ENCODE peak calls at places on chromosomes 1 and 21, in seven cellular contexts. One of them, this sample, is unnamed.

GRCh38 chr21:33370292-33370691 is 32.9 kb upstream of the IFNGR2 start:
- DNase-seq in uterus: no peak
- DNase-seq in left cardiac atrium: no peak
- DNase-seq in NCI-H748 treated with DMSO at 0.1 percent for 48 hours: no peak
- DNase-seq in spleen: no peak
- DNase-seq in progenitor cell of endocrine pancreas: no peak
- DNase-seq in IMR-90: no peak
- DNase-seq in this sample: no peak

GRCh38 chr21:39842741-39843146 is 24.5 kb upstream of the PCP4 start:
- DNase-seq in spleen: no peak
- DNase-seq in IMR-90: no peak
- DNase-seq in uterus: no peak
- DNase-seq in progenitor cell of endocrine pancreas: no peak
- DNase-seq in NCI-H748 treated with DMSO at 0.1 percent for 48 hours: no peak
- DNase-seq in left cardiac atrium: no peak
- DNase-seq in this sample: no peak

GRCh38 chr1:204652556-204652955 is 33.0 kb downstream of the LRRN2 start:
- DNase-seq in left cardiac atrium: no peak
- DNase-seq in uterus: no peak
- DNase-seq in spleen: no peak
- DNase-seq in NCI-H748 treated with DMSO at 0.1 percent for 48 hours: no peak
- DNase-seq in progenitor cell of endocrine pancreas: no peak
- DNase-seq in IMR-90: no peak
- DNase-seq in this sample: no peak

GRCh38 chr1:116931016-116931918 is 21.6 kb downstream of the PTGFRN start:
- DNase-seq in progenitor cell of endocrine pancreas: no peak
- DNase-seq in uterus: no peak
- DNase-seq in IMR-90: no peak
- DNase-seq in spleen: no peak
- DNase-seq in left cardiac atrium: no peak
- DNase-seq in NCI-H748 treated with DMSO at 0.1 percent for 48 hours: no peak
- DNase-seq in this sample: no peak

GRCh38 chr1:22319608-22320007 is 132.0 kb upstream of the ZBTB40 start:
- DNase-seq in IMR-90: no peak
- DNase-seq in NCI-H748 treated with DMSO at 0.1 percent for 48 hours: no peak
- DNase-seq in left cardiac atrium: no peak
- DNase-seq in spleen: no peak
- DNase-seq in uterus: no peak
- DNase-seq in progenitor cell of endocrine pancreas: no peak
- DNase-seq in this sample: no peak

GRCh38 chr1:69738458-69738857 is 170.7 kb downstream of the LRRC7 start:
- DNase-seq in progenitor cell of endocrine pancreas: no peak
- DNase-seq in spleen: no peak
- DNase-seq in IMR-90: no peak
- DNase-seq in left cardiac atrium: no peak
- DNase-seq in NCI-H748 treated with DMSO at 0.1 percent for 48 hours: no peak
- DNase-seq in uterus: no peak
- DNase-seq in this sample: no peak

GRCh38 chr1:6770727-6771567 is 14.3 kb upstream of the CAMTA1 start:
- DNase-seq in uterus: peak; percentile 24
- DNase-seq in spleen: no peak
- DNase-seq in NCI-H748 treated with DMSO at 0.1 percent for 48 hours: no peak
- DNase-seq in progenitor cell of endocrine pancreas: no peak
- DNase-seq in IMR-90: peak; percentile 50
- DNase-seq in left cardiac atrium: no peak
- DNase-seq in this sample: no peak

GRCh38 chr1:43147625-43148319 is 24.3 kb downstream of the EBNA1BP2 start:
- DNase-seq in NCI-H748 treated with DMSO at 0.1 percent for 48 hours: peak; percentile 100
- DNase-seq in uterus: peak; percentile 71
- DNase-seq in IMR-90: peak; percentile 32
- DNase-seq in left cardiac atrium: peak; percentile 80
- DNase-seq in spleen: no peak
- DNase-seq in progenitor cell of endocrine pancreas: peak; percentile 88
- DNase-seq in this sample: peak; percentile 78

GRCh38 chr1:65357291-65357960 is 48.1 kb downstream of the DNAJC6 start:
- DNase-seq in spleen: no peak
- DNase-seq in left cardiac atrium: no peak
- DNase-seq in uterus: no peak
- DNase-seq in IMR-90: no peak
- DNase-seq in progenitor cell of endocrine pancreas: no peak
- DNase-seq in NCI-H748 treated with DMSO at 0.1 percent for 48 hours: no peak
- DNase-seq in this sample: no peak

GRCh38 chr1:219692981-219693380 is 80.1 kb upstream of the ZC3H11B start:
- DNase-seq in spleen: no peak
- DNase-seq in NCI-H748 treated with DMSO at 0.1 percent for 48 hours: no peak
- DNase-seq in uterus: no peak
- DNase-seq in left cardiac atrium: no peak
- DNase-seq in IMR-90: peak; percentile 4
- DNase-seq in progenitor cell of endocrine pancreas: no peak
- DNase-seq in this sample: no peak

GRCh38 chr1:61202854-61203603 is 120.7 kb downstream of the NFIA start:
- DNase-seq in spleen: no peak
- DNase-seq in left cardiac atrium: no peak
- DNase-seq in IMR-90: peak; percentile 53
- DNase-seq in uterus: no peak
- DNase-seq in progenitor cell of endocrine pancreas: no peak
- DNase-seq in NCI-H748 treated with DMSO at 0.1 percent for 48 hours: no peak
- DNase-seq in this sample: no peak

GRCh38 chr21:35635261-35635660 is 425.1 kb downstream of the SETD4 start:
- DNase-seq in NCI-H748 treated with DMSO at 0.1 percent for 48 hours: no peak
- DNase-seq in left cardiac atrium: no peak
- DNase-seq in uterus: no peak
- DNase-seq in progenitor cell of endocrine pancreas: no peak
- DNase-seq in spleen: no peak
- DNase-seq in IMR-90: peak; percentile 94
- DNase-seq in this sample: no peak

GRCh38 chr21:45873418-45873817 is 108.2 kb upstream of the COL6A1 start:
- DNase-seq in IMR-90: no peak
- DNase-seq in NCI-H748 treated with DMSO at 0.1 percent for 48 hours: no peak
- DNase-seq in uterus: no peak
- DNase-seq in spleen: no peak
- DNase-seq in progenitor cell of endocrine pancreas: no peak
- DNase-seq in left cardiac atrium: no peak
- DNase-seq in this sample: peak; percentile 14

GRCh38 chr1:209248649-209249279 is 334.8 kb upstream of the CAMK1G start:
- DNase-seq in left cardiac atrium: no peak
- DNase-seq in IMR-90: peak; percentile 54
- DNase-seq in NCI-H748 treated with DMSO at 0.1 percent for 48 hours: peak; percentile 66
- DNase-seq in uterus: peak; percentile 24
- DNase-seq in spleen: no peak
- DNase-seq in progenitor cell of endocrine pancreas: peak; percentile 39
- DNase-seq in this sample: no peak

GRCh38 chr1:174726167-174726879 is 273.4 kb upstream of the CACYBP start:
- DNase-seq in progenitor cell of endocrine pancreas: no peak
- DNase-seq in spleen: no peak
- DNase-seq in IMR-90: peak; percentile 55
- DNase-seq in left cardiac atrium: no peak
- DNase-seq in uterus: no peak
- DNase-seq in NCI-H748 treated with DMSO at 0.1 percent for 48 hours: no peak
- DNase-seq in this sample: no peak

GRCh38 chr1:12851779-12852178 is 3.3 kb upstream of the HNRNPCL1 start:
- DNase-seq in progenitor cell of endocrine pancreas: no peak
- DNase-seq in left cardiac atrium: no peak
- DNase-seq in spleen: no peak
- DNase-seq in uterus: no peak
- DNase-seq in NCI-H748 treated with DMSO at 0.1 percent for 48 hours: no peak
- DNase-seq in IMR-90: no peak
- DNase-seq in this sample: no peak

GRCh38 chr1:92728687-92729086 is 56.2 kb downstream of the EVI5 start:
- DNase-seq in progenitor cell of endocrine pancreas: no peak
- DNase-seq in spleen: no peak
- DNase-seq in left cardiac atrium: no peak
- DNase-seq in IMR-90: peak; percentile 23
- DNase-seq in NCI-H748 treated with DMSO at 0.1 percent for 48 hours: no peak
- DNase-seq in uterus: no peak
- DNase-seq in this sample: no peak

GRCh38 chr1:4801192-4801924 is 146.9 kb downstream of the AJAP1 start:
- DNase-seq in progenitor cell of endocrine pancreas: no peak
- DNase-seq in left cardiac atrium: peak; percentile 69
- DNase-seq in spleen: peak; percentile 58
- DNase-seq in IMR-90: no peak
- DNase-seq in uterus: peak; percentile 81
- DNase-seq in NCI-H748 treated with DMSO at 0.1 percent for 48 hours: no peak
- DNase-seq in this sample: peak; percentile 87

GRCh38 chr1:225343618-225344017 is 84.2 kb downstream of the LBR start:
- DNase-seq in progenitor cell of endocrine pancreas: no peak
- DNase-seq in spleen: no peak
- DNase-seq in left cardiac atrium: no peak
- DNase-seq in IMR-90: peak; percentile 1
- DNase-seq in NCI-H748 treated with DMSO at 0.1 percent for 48 hours: no peak
- DNase-seq in uterus: no peak
- DNase-seq in this sample: no peak

GRCh38 chr1:206579747-206580437 is 32.4 kb downstream of the EIF2D start:
- DNase-seq in spleen: peak; percentile 98
- DNase-seq in IMR-90: peak; percentile 22
- DNase-seq in NCI-H748 treated with DMSO at 0.1 percent for 48 hours: no peak
- DNase-seq in left cardiac atrium: peak; percentile 80
- DNase-seq in uterus: no peak
- DNase-seq in progenitor cell of endocrine pancreas: no peak
- DNase-seq in this sample: peak; percentile 80

GRCh38 chr1:46130144-46130543 is 2.3 kb downstream of the PIK3R3 start:
- DNase-seq in uterus: no peak
- DNase-seq in IMR-90: no peak
- DNase-seq in left cardiac atrium: no peak
- DNase-seq in NCI-H748 treated with DMSO at 0.1 percent for 48 hours: no peak
- DNase-seq in spleen: no peak
- DNase-seq in progenitor cell of endocrine pancreas: no peak
- DNase-seq in this sample: no peak

GRCh38 chr1:22045604-22046228 is 6.8 kb upstream of the CDC42 start:
- DNase-seq in spleen: peak; percentile 19
- DNase-seq in left cardiac atrium: no peak
- DNase-seq in uterus: no peak
- DNase-seq in NCI-H748 treated with DMSO at 0.1 percent for 48 hours: no peak
- DNase-seq in progenitor cell of endocrine pancreas: no peak
- DNase-seq in IMR-90: no peak
- DNase-seq in this sample: no peak

GRCh38 chr1:41379741-41380130 is 18.5 kb downstream of the FOXO6 start:
- DNase-seq in uterus: no peak
- DNase-seq in progenitor cell of endocrine pancreas: no peak
- DNase-seq in NCI-H748 treated with DMSO at 0.1 percent for 48 hours: no peak
- DNase-seq in left cardiac atrium: no peak
- DNase-seq in spleen: no peak
- DNase-seq in IMR-90: no peak
- DNase-seq in this sample: no peak

GRCh38 chr1:3674100-3675094 is 22.1 kb downstream of the TP73 start:
- DNase-seq in NCI-H748 treated with DMSO at 0.1 percent for 48 hours: no peak
- DNase-seq in left cardiac atrium: no peak
- DNase-seq in uterus: no peak
- DNase-seq in progenitor cell of endocrine pancreas: no peak
- DNase-seq in IMR-90: no peak
- DNase-seq in spleen: peak; percentile 76
- DNase-seq in this sample: no peak

GRCh38 chr1:21560916-21561638 is 51.9 kb downstream of the ALPL start:
- DNase-seq in NCI-H748 treated with DMSO at 0.1 percent for 48 hours: no peak
- DNase-seq in IMR-90: no peak
- DNase-seq in progenitor cell of endocrine pancreas: no peak
- DNase-seq in left cardiac atrium: no peak
- DNase-seq in spleen: no peak
- DNase-seq in uterus: no peak
- DNase-seq in this sample: no peak

GRCh38 chr1:59703918-59704378 is 110.8 kb upstream of the HOOK1 start:
- DNase-seq in spleen: no peak
- DNase-seq in left cardiac atrium: peak; percentile 26
- DNase-seq in uterus: peak; percentile 35
- DNase-seq in NCI-H748 treated with DMSO at 0.1 percent for 48 hours: no peak
- DNase-seq in IMR-90: peak; percentile 93
- DNase-seq in progenitor cell of endocrine pancreas: no peak
- DNase-seq in this sample: no peak

GRCh38 chr1:19445417-19446342 is 39.7 kb downstream of the CAPZB start:
- DNase-seq in progenitor cell of endocrine pancreas: peak; percentile 31
- DNase-seq in IMR-90: no peak
- DNase-seq in left cardiac atrium: no peak
- DNase-seq in NCI-H748 treated with DMSO at 0.1 percent for 48 hours: no peak
- DNase-seq in uterus: no peak
- DNase-seq in spleen: no peak
- DNase-seq in this sample: no peak

GRCh38 chr1:7478797-7479499 is 292.1 kb upstream of the VAMP3 start:
- DNase-seq in IMR-90: peak; percentile 100
- DNase-seq in uterus: peak; percentile 53
- DNase-seq in progenitor cell of endocrine pancreas: no peak
- DNase-seq in NCI-H748 treated with DMSO at 0.1 percent for 48 hours: peak; percentile 5
- DNase-seq in left cardiac atrium: peak; percentile 90
- DNase-seq in spleen: no peak
- DNase-seq in this sample: peak; percentile 80

GRCh38 chr1:109535971-109536491 is 3.6 kb upstream of the GPR61 start:
- DNase-seq in IMR-90: no peak
- DNase-seq in spleen: no peak
- DNase-seq in progenitor cell of endocrine pancreas: no peak
- DNase-seq in NCI-H748 treated with DMSO at 0.1 percent for 48 hours: no peak
- DNase-seq in uterus: peak; percentile 34
- DNase-seq in left cardiac atrium: no peak
- DNase-seq in this sample: peak; percentile 47

GRCh38 chr1:100290291-100290690 is 24.3 kb downstream of the RTCA start:
- DNase-seq in uterus: no peak
- DNase-seq in NCI-H748 treated with DMSO at 0.1 percent for 48 hours: no peak
- DNase-seq in progenitor cell of endocrine pancreas: no peak
- DNase-seq in spleen: no peak
- DNase-seq in left cardiac atrium: no peak
- DNase-seq in IMR-90: peak; percentile 6
- DNase-seq in this sample: no peak

GRCh38 chr1:33367488-33368405 is 46.8 kb upstream of the A3GALT2 start:
- DNase-seq in spleen: peak; percentile 97
- DNase-seq in uterus: peak; percentile 89
- DNase-seq in progenitor cell of endocrine pancreas: peak; percentile 84
- DNase-seq in left cardiac atrium: peak; percentile 90
- DNase-seq in NCI-H748 treated with DMSO at 0.1 percent for 48 hours: no peak
- DNase-seq in IMR-90: peak; percentile 75
- DNase-seq in this sample: peak; percentile 95

GRCh38 chr1:225474439-225474985 is 46.7 kb upstream of the LBR start:
- DNase-seq in uterus: no peak
- DNase-seq in IMR-90: no peak
- DNase-seq in left cardiac atrium: no peak
- DNase-seq in progenitor cell of endocrine pancreas: no peak
- DNase-seq in NCI-H748 treated with DMSO at 0.1 percent for 48 hours: no peak
- DNase-seq in spleen: no peak
- DNase-seq in this sample: no peak

GRCh38 chr1:228378453-228379164 is 28.0 kb downstream of the TRIM11 start:
- DNase-seq in left cardiac atrium: peak; percentile 82
- DNase-seq in progenitor cell of endocrine pancreas: peak; percentile 93
- DNase-seq in spleen: peak; percentile 88
- DNase-seq in IMR-90: peak; percentile 69
- DNase-seq in uterus: peak; percentile 75
- DNase-seq in NCI-H748 treated with DMSO at 0.1 percent for 48 hours: peak; percentile 50
- DNase-seq in this sample: peak; percentile 92

GRCh38 chr1:176656257-176656995 is 193.5 kb downstream of the PAPPA2 start:
- DNase-seq in IMR-90: peak; percentile 67
- DNase-seq in spleen: no peak
- DNase-seq in progenitor cell of endocrine pancreas: no peak
- DNase-seq in uterus: peak; percentile 12
- DNase-seq in NCI-H748 treated with DMSO at 0.1 percent for 48 hours: no peak
- DNase-seq in left cardiac atrium: peak; percentile 22
- DNase-seq in this sample: no peak

GRCh38 chr21:43001316-43001715 is 27.0 kb downstream of the PKNOX1 start:
- DNase-seq in uterus: peak; percentile 37
- DNase-seq in NCI-H748 treated with DMSO at 0.1 percent for 48 hours: no peak
- DNase-seq in spleen: no peak
- DNase-seq in left cardiac atrium: no peak
- DNase-seq in progenitor cell of endocrine pancreas: no peak
- DNase-seq in IMR-90: no peak
- DNase-seq in this sample: no peak

GRCh38 chr1:236904874-236905741 is 99.1 kb downstream of the MT1HL1 start:
- DNase-seq in uterus: no peak
- DNase-seq in IMR-90: peak; percentile 94
- DNase-seq in spleen: no peak
- DNase-seq in left cardiac atrium: no peak
- DNase-seq in progenitor cell of endocrine pancreas: no peak
- DNase-seq in NCI-H748 treated with DMSO at 0.1 percent for 48 hours: no peak
- DNase-seq in this sample: no peak

GRCh38 chr1:32779242-32779641 is 37.9 kb downstream of the YARS1 start:
- DNase-seq in spleen: no peak
- DNase-seq in left cardiac atrium: no peak
- DNase-seq in uterus: no peak
- DNase-seq in progenitor cell of endocrine pancreas: no peak
- DNase-seq in IMR-90: no peak
- DNase-seq in NCI-H748 treated with DMSO at 0.1 percent for 48 hours: no peak
- DNase-seq in this sample: no peak

GRCh38 chr21:42040411-42041180 is 30.4 kb upstream of the ZBTB21 start:
- DNase-seq in spleen: peak; percentile 39
- DNase-seq in uterus: peak; percentile 37
- DNase-seq in progenitor cell of endocrine pancreas: no peak
- DNase-seq in IMR-90: peak; percentile 100
- DNase-seq in NCI-H748 treated with DMSO at 0.1 percent for 48 hours: no peak
- DNase-seq in left cardiac atrium: no peak
- DNase-seq in this sample: no peak

This sample was measured in sciatic nerve.